ENCODE peak calls at places on chromosomes 3 and 15, in seven cellular contexts. Y is IMR-90, Q is mesenchymal stem cell, F is mesendoderm, H is H9, L is neuronal stem cell, G is H1. K is an unnamed sample.

GRCh38 chr3:136351351-136351750 is 101.2 kb downstream of the PCCB start:
- DNase-seq in Y (peak), Q (peak), F (no peak), H (no peak), L (no peak), G (no peak), K (no peak)

GRCh38 chr15:74367296-74367854 is at the start of gene CYP11A1:
- DNase-seq in Y (no peak), Q (no peak), F (no peak), H (no peak), L (no peak), G (no peak), K (peak)

GRCh38 chr3:10763817-10764313 is 52.2 kb upstream of the SLC6A11 start:
- DNase-seq in Y (no peak), Q (no peak), F (no peak), H (no peak), L (no peak), G (no peak), K (no peak)

GRCh38 chr3:3815206-3815605 is 16.0 kb downstream of the LRRN1 start:
- DNase-seq in Y (no peak), Q (no peak), F (no peak), H (no peak), L (no peak), G (no peak), K (no peak)

GRCh38 chr3:34934660-34935059 is 704.7 kb upstream of the ARPP21 start:
- DNase-seq in Y (no peak), Q (no peak), F (no peak), H (no peak), L (no peak), G (no peak), K (peak)

GRCh38 chr3:137988152-137988551 is 21.8 kb upstream of the CLDN18 start:
- DNase-seq in Y (no peak), Q (no peak), F (no peak), H (no peak), L (no peak), G (no peak), K (no peak)

GRCh38 chr15:54082836-54083492 is 104.7 kb downstream of the UNC13C start:
- DNase-seq in Y (peak), Q (no peak), F (peak), H (peak), L (peak), G (peak), K (peak)

GRCh38 chr3:125123906-125124305 is 68.1 kb upstream of the HEG1 start:
- DNase-seq in Y (peak), Q (peak), F (no peak), H (no peak), L (no peak), G (no peak), K (peak)

GRCh38 chr15:33908396-33908795 is 59.9 kb upstream of the CHRM5 start:
- DNase-seq in Y (peak), Q (no peak), F (no peak), H (no peak), L (no peak), G (no peak), K (no peak)

GRCh38 chr3:170757038-170757437 is 113.0 kb downstream of the RPL22L1 start:
- DNase-seq in Y (no peak), Q (no peak), F (no peak), H (no peak), L (no peak), G (no peak), K (no peak)

GRCh38 chr3:170761103-170761502 is 108.9 kb downstream of the RPL22L1 start:
- DNase-seq in Y (no peak), Q (no peak), F (no peak), H (no peak), L (no peak), G (no peak), K (no peak)

GRCh38 chr3:170762081-170762480 is 107.9 kb downstream of the RPL22L1 start:
- DNase-seq in Y (no peak), Q (no peak), F (no peak), H (no peak), L (no peak), G (no peak), K (no peak)

GRCh38 chr3:170760174-170760526 is 109.8 kb downstream of the RPL22L1 start:
- DNase-seq in Y (peak), Q (peak), F (no peak), H (no peak), L (no peak), G (no peak), K (peak)

DNA sequence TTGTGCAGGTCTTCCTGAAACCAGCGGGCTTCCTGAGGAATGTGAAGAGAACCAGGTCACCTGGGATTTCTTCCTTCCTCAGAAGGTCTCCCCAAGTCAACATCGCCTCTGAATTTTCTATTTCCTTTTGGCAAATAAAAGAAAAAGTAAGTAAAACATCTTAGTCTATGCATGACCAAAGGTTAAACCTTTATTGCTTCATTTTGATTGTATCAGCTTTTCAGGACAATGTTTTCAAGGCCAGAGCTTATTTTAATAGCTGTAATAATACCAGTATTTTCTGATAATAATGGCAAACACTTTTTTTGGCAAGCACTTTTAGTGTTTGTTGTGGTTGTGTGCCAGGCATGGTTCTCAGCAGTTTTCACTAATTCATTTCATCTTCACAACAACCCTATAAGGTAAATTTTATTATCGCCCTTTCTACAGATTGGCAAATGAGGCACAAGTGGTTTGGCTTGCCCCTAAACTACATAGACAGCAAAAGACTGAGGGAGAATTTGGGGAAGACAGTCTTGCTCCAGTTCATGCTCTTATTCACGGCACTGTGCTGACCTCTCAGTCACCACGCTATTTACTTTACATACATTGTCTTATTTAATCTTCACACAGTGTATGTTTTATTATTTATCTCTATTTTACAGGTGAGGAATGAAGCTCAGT is 110.4 kb downstream of the RPL22L1 start:
- DNase-seq in Y (no peak), Q (no peak), F (no peak), H (no peak), L (no peak), G (no peak), K (no peak)
- H3K4ac ChIP-seq in Y (peak), Q (peak), F (no peak), H (no peak), L (no peak), G (no peak), K (no peak)

GRCh38 chr3:160447544-160447943 is 2.0 kb downstream of the TRIM59 start:
- DNase-seq in Y (peak), Q (peak), F (no peak), H (no peak), L (no peak), G (no peak), K (no peak)

GRCh38 chr3:160448845-160449659 is 534 bp downstream of the TRIM59 start:
- DNase-seq in Y (peak), Q (peak), F (no peak), H (no peak), L (peak), G (no peak), K (no peak)

GRCh38 chr3:160444411-160444810 is 5.2 kb downstream of the TRIM59 start:
- DNase-seq in Y (no peak), Q (no peak), F (no peak), H (no peak), L (no peak), G (no peak), K (peak)

GRCh38 chr3:160445854-160446253 is 3.7 kb downstream of the TRIM59 start:
- DNase-seq in Y (no peak), Q (no peak), F (no peak), H (no peak), L (no peak), G (no peak), K (no peak)

GRCh38 chr3:160446522-160447056 is 3.0 kb downstream of the TRIM59 start:
- DNase-seq in Y (no peak), Q (no peak), F (no peak), H (no peak), L (no peak), G (no peak), K (no peak)
- H3K4me2 ChIP-seq in Y (peak), Q (peak), F (no peak), H (no peak), L (peak), G (no peak), K (no peak)

DNA sequence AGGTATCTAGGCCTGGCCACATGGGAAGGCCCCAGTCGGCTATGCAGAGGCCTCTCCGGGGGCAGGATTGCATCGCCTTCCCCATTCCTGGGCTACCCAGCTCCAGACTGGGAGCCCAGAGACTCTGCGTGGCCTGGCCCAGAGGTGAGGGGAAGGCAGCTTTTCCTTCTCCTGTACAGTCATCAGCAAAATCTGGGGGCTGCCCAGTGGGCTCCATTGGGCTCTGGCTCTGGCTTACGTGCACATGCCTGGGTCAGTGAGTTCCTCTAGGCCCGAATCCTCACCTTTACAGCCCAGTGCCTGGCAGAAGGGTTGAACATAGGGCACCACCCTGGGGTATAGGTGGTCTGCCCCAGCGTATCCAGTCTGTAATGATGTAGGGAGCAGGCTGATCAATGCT is 3.9 kb upstream of the ANKRD63 start:
- DNase-seq in Y (no peak), Q (no peak), F (peak), H (no peak), L (no peak), G (no peak), K (no peak)
- H3K4ac ChIP-seq in Y (no peak), Q (no peak), F (no peak), H (no peak), L (no peak), G (no peak), K (peak)

GRCh38 chr3:37905346-37905745 is 43.7 kb downstream of the CTDSPL start:
- DNase-seq in Y (no peak), Q (no peak), F (no peak), H (no peak), L (no peak), G (no peak), K (no peak)
- H3K4me2 ChIP-seq in Y (no peak), Q (no peak), F (no peak), H (no peak), L (no peak), G (no peak), K (no peak)

DNA sequence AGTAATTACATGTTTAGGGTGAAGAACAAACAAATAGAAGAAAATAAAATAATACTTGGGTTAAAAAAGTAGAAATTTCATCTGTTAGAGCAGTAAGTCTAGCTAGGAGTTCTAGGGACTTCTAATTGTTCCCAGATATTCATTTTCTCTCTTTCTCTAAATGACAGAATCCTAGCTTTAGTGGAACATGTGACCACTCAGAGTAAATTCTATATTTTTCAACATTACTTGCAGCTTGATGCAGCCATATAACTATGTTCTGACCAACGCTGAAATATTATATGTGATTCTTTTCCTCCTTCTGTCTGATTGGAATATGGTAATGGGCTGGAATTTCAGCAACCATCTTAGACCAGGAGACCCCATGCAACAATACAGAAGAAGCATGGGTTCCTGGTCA is 8.1 kb downstream of the PTX3 start:
- DNase-seq in Y (no peak), Q (no peak), F (no peak), H (no peak), L (no peak), G (no peak), K (no peak)
- H3K4ac ChIP-seq in Y (no peak), Q (no peak), F (no peak), H (no peak), L (no peak), G (no peak), K (no peak)

K was measured in trophoblast cell.